ENCODE peak calls at places on chromosomes 1 and 21, in seven cellular contexts. M, X, Q, Z, I, H and O are unnamed samples.
A peak's percentile ranks its signal among the peaks of the same experiment; 100 is the strongest.

GRCh38 chr1:34983700-34984355 is 1.3 kb downstream of the TMEM35B start:
- DNase-seq in Q (no peak), Z (no peak), X (no peak), H (no peak), M (no peak), I (no peak), O (no peak)

GRCh38 chr21:43815107-43815742 is 25.8 kb downstream of the RRP1 start:
- DNase-seq in X (no peak), H (no peak), Q (no peak), I (no peak), M (peak; percentile 28), Z (no peak), O (no peak)

GRCh38 chr1:106526650-106527049 is 529.8 kb upstream of the PRMT6 start:
- DNase-seq in Z (no peak), X (no peak), M (no peak), H (no peak), Q (no peak), I (peak; percentile 71), O (no peak)

GRCh38 chr1:6268431-6268830 is 7.5 kb upstream of the GPR153 start:
- DNase-seq in Z (no peak), X (no peak), H (no peak), I (no peak), M (no peak), Q (no peak), O (no peak)

GRCh38 chr1:58013237-58013636 is 533.3 kb downstream of the OMA1 start:
- DNase-seq in I (no peak), X (no peak), H (no peak), Q (no peak), Z (no peak), M (no peak), O (no peak)

GRCh38 chr1:214983126-214983869 is 99.2 kb upstream of the KCNK2 start:
- DNase-seq in M (no peak), I (no peak), Q (no peak), Z (no peak), X (no peak), H (no peak), O (no peak)

GRCh38 chr1:155000475-155000724 is 2.2 kb upstream of the ZBTB7B start:
- DNase-seq in I (no peak), X (no peak), Z (peak; percentile 75), Q (no peak), H (no peak), M (peak; percentile 67), O (peak; percentile 40)

GRCh38 chr1:206511362-206512064 is 4.2 kb downstream of the RASSF5 start:
- DNase-seq in I (no peak), X (no peak), M (no peak), Q (no peak), H (no peak), Z (peak; percentile 27), O (no peak)

GRCh38 chr21:17406202-17406601 is 106.6 kb upstream of the CXADR start:
- DNase-seq in Q (no peak), H (no peak), M (no peak), Z (no peak), I (no peak), X (no peak), O (no peak)

GRCh38 chr1:77759090-77760028 is at the start of gene USP33:
- DNase-seq in I (peak; percentile 25), X (peak; percentile 89), Z (no peak), Q (peak; percentile 89), H (peak; percentile 57), M (peak; percentile 94), O (peak; percentile 92)

GRCh38 chr21:28769683-28770082 is 223.0 kb downstream of the LTN1 start:
- DNase-seq in X (no peak), Q (no peak), M (no peak), I (no peak), Z (no peak), H (no peak), O (no peak)

GRCh38 chr21:18940791-18941190 is 537.2 kb upstream of the TMPRSS15 start:
- DNase-seq in H (no peak), M (no peak), X (no peak), Q (no peak), I (no peak), Z (no peak), O (no peak)

GRCh38 chr21:20592482-20592881 is 405.7 kb upstream of the NCAM2 start:
- DNase-seq in M (no peak), H (no peak), I (no peak), Q (no peak), Z (no peak), X (no peak), O (no peak)

GRCh38 chr1:10306435-10306834 is 92.4 kb upstream of the PGD start:
- DNase-seq in H (no peak), M (no peak), I (no peak), Q (no peak), X (no peak), Z (no peak), O (no peak)

GRCh38 chr21:34971656-34972055 is 77.4 kb downstream of the RUNX1 start:
- DNase-seq in M (no peak), Q (no peak), H (no peak), Z (no peak), X (no peak), I (no peak), O (no peak)

GRCh38 chr1:200042437-200043329 is 15.2 kb downstream of the NR5A2 start:
- DNase-seq in H (no peak), M (no peak), X (no peak), Q (no peak), Z (no peak), I (no peak), O (no peak)

GRCh38 chr1:211527888-211528287 is 35.9 kb upstream of the RD3 start:
- DNase-seq in X (no peak), I (no peak), H (no peak), M (no peak), Z (no peak), Q (no peak), O (no peak)

GRCh38 chr1:145705634-145706033 is 1.5 kb downstream of the PDZK1 start:
- DNase-seq in X (no peak), Q (no peak), M (no peak), Z (no peak), I (no peak), H (no peak), O (no peak)

GRCh38 chr1:119327066-119327435 is 41.5 kb upstream of the HAO2 start:
- DNase-seq in M (no peak), Q (no peak), Z (no peak), H (no peak), X (peak; percentile 1), I (no peak), O (no peak)

GRCh38 chr21:33936221-33937038 is 20.8 kb upstream of the ATP5PO start:
- DNase-seq in Z (no peak), Q (no peak), X (no peak), H (no peak), M (no peak), I (no peak), O (no peak)